ENCODE peak calls at places on chromosomes 12 and 14, in ten cellular contexts. C, V, P, T, R, O, Z, Y, W and M are unnamed samples.
A peak's percentile ranks its signal among the peaks of the same experiment; 100 is the strongest.

GRCh38 chr14:23174266-23174665 is 9.2 kb downstream of the SLC7A8 start:
- DNase-seq in R (no peak), V (no peak), T (no peak), P (no peak), W (no peak), C (no peak), O (no peak), Z (no peak), Y (no peak), M (no peak)

GRCh38 chr14:80764496-80764895 is 177.0 kb downstream of the CEP128 start:
- DNase-seq in C (no peak), V (no peak), O (no peak), T (no peak), W (no peak), P (no peak), R (no peak), Y (no peak), Z (no peak), M (no peak)

GRCh38 chr12:88552672-88553079 is 27.6 kb downstream of the KITLG start:
- DNase-seq in T (no peak), W (no peak), Z (no peak), P (peak; percentile 38), C (no peak), O (no peak), Y (no peak), V (no peak), R (no peak), M (no peak)

GRCh38 chr14:90140956-90141316 is 79.1 kb downstream of the KCNK13 start:
- DNase-seq in Z (no peak), C (no peak), O (no peak), W (peak; percentile 61), V (no peak), Y (no peak), R (no peak), T (no peak), P (no peak), M (no peak)

GRCh38 chr14:92584856-92585255 is 71.3 kb downstream of the RIN3 start:
- DNase-seq in P (no peak), R (no peak), W (no peak), C (peak; percentile 58), Y (no peak), Z (no peak), T (peak; percentile 77), V (no peak), O (no peak), M (no peak)

GRCh38 chr12:126936181-126936851 is 1330.7 kb upstream of the TMEM132C start:
- DNase-seq in R (no peak), C (peak; percentile 87), W (no peak), Y (peak; percentile 19), T (no peak), O (no peak), V (peak; percentile 33), P (peak; percentile 10), Z (peak; percentile 65), M (no peak)

GRCh38 chr12:26691234-26691970 is 141.6 kb downstream of the ITPR2 start:
- DNase-seq in Y (peak; percentile 81), R (no peak), C (no peak), O (no peak), W (peak; percentile 96), Z (no peak), T (no peak), V (no peak), P (no peak), M (no peak)

GRCh38 chr14:59046746-59047145 is 141.7 kb upstream of the DAAM1 start:
- DNase-seq in Z (no peak), V (no peak), R (no peak), P (no peak), O (no peak), C (no peak), T (no peak), Y (no peak), W (no peak), M (no peak)

GRCh38 chr14:102325791-102326345 is 6.3 kb downstream of the ZNF839 start:
- DNase-seq in Z (no peak), T (peak; percentile 37), C (peak; percentile 50), R (no peak), P (no peak), W (no peak), O (no peak), V (no peak), Y (no peak), M (no peak)

GRCh38 chr14:83217492-83217891 is 1683.8 kb upstream of the SEL1L start:
- DNase-seq in C (no peak), Z (no peak), V (no peak), T (no peak), Y (no peak), R (no peak), O (no peak), P (no peak), W (no peak), M (no peak)

GRCh38 chr14:102824832-102825231 is 47.6 kb downstream of the TRAF3 start:
- DNase-seq in T (no peak), C (no peak), O (no peak), V (no peak), W (peak; percentile 11), Y (no peak), Z (peak; percentile 34), P (no peak), R (no peak), M (no peak)

GRCh38 chr14:92686763-92687427 is 61.5 kb downstream of the LGMN start:
- DNase-seq in W (peak; percentile 71), O (peak; percentile 99), R (peak; percentile 86), V (peak; percentile 82), C (peak; percentile 90), P (peak; percentile 69), T (peak; percentile 91), Z (peak; percentile 51), Y (peak; percentile 33), M (peak; percentile 84)

DNA sequence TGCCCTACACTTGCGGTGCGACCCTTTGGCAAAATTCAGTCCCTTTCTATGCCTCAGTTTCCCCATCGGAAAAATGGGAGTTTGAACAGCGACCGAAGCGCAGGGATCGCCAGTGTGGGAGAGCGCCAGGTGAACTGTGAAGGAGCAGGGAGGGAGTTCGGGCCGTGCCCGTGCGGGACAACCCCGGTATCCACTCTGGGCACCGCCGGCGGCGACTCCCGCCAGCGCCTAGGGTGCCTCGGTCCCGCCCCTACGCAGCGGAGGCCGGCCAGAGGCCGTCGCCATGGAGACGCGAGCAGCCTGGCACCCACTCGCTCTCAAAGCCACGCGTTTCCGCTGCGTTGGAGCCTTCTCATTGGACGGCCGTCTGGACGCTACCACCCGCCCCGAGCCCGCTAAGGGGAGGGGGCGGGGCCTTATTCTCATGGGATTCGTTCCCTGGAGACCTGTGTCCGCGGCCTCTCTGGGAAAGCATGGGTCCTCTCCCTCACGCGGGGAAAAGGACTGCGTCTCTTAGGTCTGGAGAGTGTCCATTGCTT is 729 bp upstream of the MLEC start:
- DNase-seq in R (peak; percentile 99), C (peak; percentile 99), Y (peak; percentile 96), P (peak; percentile 98), O (peak; percentile 95), T (peak; percentile 99), Z (peak; percentile 97), W (peak; percentile 97), V (peak; percentile 99), M (peak; percentile 77)
- TF ChIP-seq POLR2A in R (no peak), C (no peak), Y (peak; percentile 64), P (peak; percentile 57), O (peak; percentile 53), T (no peak), Z (no peak), W (peak; percentile 62), V (peak; percentile 25), M (peak; percentile 55)

DNA sequence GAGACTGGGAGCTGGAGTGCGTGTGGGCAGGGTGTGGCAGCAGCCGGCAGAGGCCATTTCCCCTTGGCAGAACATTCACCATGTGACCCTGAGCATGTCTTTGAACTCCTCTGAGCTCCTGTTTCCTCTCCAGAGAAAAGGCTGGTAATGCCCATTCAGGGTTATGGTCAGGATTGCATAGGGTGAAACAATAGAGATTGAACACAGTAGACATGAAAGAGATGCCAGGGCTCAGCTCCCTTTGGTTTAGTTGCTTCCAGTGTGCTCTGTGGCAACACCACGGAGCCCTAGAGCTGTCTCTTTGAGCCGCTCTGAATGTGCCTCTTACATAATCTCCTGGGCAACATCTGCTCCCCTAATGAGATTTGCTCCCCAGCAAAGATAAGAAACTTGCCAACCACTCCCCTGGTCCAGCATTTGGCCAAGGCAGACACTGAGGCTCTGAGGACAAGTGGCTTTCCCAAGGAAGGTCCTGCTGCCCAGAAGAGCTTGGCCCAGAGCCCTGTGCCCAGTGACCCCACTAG is 4.6 kb downstream of the IFI27 start:
- DNase-seq in Y (no peak), P (no peak), W (peak; percentile 32), O (no peak), Z (no peak), V (peak; percentile 47), T (no peak), C (peak; percentile 43), R (peak; percentile 34), M (no peak)
- TF ChIP-seq POLR2AphosphoS5 in Y (no peak), P (no peak), W (peak; percentile 20), O (no peak), Z (no peak), V (no peak), T (no peak), C (no peak), R (no peak), M (no peak)

DNA sequence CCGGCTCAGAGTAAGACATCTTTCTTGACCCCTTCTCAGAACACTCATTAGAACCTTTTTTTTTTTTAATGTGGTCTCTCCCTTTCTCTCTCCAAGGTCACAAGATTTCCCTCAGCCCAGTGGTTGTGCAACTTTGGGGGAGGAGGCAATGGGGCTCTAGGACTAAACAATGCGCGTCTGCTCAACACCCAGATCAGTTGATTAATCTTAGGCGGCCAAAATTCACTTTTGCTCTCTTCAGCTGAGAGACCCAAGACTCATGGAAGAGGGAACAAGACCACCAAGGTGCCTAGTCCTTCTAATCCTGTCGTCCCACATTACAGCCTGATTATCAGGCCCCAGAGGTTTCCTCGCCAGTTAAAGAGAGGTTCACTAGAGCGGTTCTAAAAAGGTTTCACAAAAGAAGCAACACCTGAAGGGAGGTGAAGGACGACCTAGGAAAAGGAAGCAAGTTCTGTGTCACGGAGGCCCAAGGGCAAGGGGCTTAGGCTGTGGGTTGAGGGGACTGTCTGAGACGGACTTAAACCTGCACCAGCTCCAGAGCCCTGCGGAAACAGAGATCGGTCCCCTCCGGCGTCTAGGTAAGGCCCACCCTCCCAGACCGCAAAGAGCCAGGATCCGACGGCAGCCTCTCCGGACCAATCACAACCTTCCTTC is 836 bp upstream of the TARBP2 start:
- DNase-seq in C (peak; percentile 93), P (no peak), O (peak; percentile 47), T (no peak), R (peak; percentile 50), Z (peak; percentile 81), Y (no peak), V (peak; percentile 66), W (no peak), M (no peak)
- TF ChIP-seq POLR2A in C (peak; percentile 98), P (peak; percentile 94), O (peak; percentile 81), T (no peak), R (no peak), Z (peak; percentile 96), Y (peak; percentile 40), V (peak; percentile 98), W (peak; percentile 68), M (peak; percentile 80)

DNA sequence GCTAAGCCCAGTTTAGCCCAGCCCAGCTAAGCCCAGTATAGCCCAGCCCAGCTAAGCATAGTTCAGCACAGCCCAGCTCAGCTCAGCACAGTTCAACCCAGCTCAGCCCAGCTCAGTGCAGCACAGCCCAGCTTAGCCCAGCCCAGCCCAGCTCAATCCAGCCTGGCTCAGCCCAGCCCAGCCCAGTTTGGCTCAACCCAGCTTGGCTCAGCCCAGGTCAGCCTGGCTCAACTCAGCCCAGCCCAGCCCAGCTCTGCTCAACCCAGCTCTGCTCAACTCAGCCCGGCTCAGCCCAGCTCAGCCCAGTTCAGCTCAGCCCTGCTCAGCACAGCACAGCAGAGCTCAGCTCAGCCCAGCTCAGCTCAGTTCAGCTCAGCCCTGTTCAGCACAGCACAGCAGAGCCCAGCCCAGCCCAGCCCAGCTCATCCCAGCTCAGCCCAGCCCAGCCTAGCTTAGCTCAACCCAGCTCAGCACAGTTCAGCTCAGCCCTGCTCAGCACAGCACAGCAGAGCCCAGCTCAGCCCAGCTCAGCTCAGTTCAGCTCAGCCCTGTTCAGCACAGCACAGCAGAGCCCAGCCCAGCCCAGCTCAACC is 330.9 kb downstream of the TMEM121 start:
- DNase-seq in R (no peak), C (peak; percentile 33), P (no peak), O (no peak), V (peak; percentile 5), T (peak; percentile 82), W (no peak), Z (no peak), Y (no peak), M (peak; percentile 7)
- TF ChIP-seq POLR2AphosphoS5 in R (no peak), C (no peak), P (no peak), O (no peak), V (no peak), T (no peak), W (no peak), Z (no peak), Y (no peak), M (peak; percentile 67)